ENCODE peak calls at places on chromosome 3, in five cellular contexts. A is uterus, U is SJCRH30, E is psoas muscle, L is transverse colon. Q is an unnamed sample. For H3K4me1, the result is how much of the 10 kb centered on the place peaks cover.

GRCh38 chr3:42025388-42026138 is 63.7 kb upstream of the ULK4 start:
- DNase-seq in A (peak), U (peak), E (peak), L (peak), Q (no peak)

GRCh38 chr3:108546249-108546648 is 35.9 kb upstream of the MYH15 start:
- DNase-seq in A (no peak), U (no peak), E (no peak), L (no peak), Q (no peak)

GRCh38 chr3:171715155-171715554 is 95.1 kb downstream of the PLD1 start:
- DNase-seq in A (no peak), U (no peak), E (no peak), L (no peak), Q (no peak)

GRCh38 chr3:71987828-71988227 is 202.9 kb upstream of the PROK2 start:
- DNase-seq in A (no peak), U (no peak), E (no peak), L (no peak), Q (no peak)

GRCh38 chr3:115233021-115233420 is 85.9 kb upstream of the ZBTB20 start:
- DNase-seq in A (no peak), U (no peak), E (no peak), L (no peak), Q (no peak)

GRCh38 chr3:30894521-30895289 is at the start of gene GADL1:
- DNase-seq in A (peak), U (no peak), E (peak), L (no peak), Q (no peak)

GRCh38 chr3:138950006-138950644 is 3.1 kb downstream of the FOXL2NB start:
- DNase-seq in A (no peak), U (no peak), E (no peak), L (no peak), Q (no peak)

GRCh38 chr3:113097821-113098516 is 107.2 kb downstream of the GTPBP8 start:
- DNase-seq in A (no peak), U (peak), E (no peak), L (no peak), Q (no peak)

GRCh38 chr3:135762188-135762853 is 203.2 kb upstream of the PPP2R3A start:
- DNase-seq in A (no peak), U (peak), E (no peak), L (no peak), Q (no peak)

GRCh38 chr3:79467721-79468120 is 300.1 kb downstream of the ROBO1 start:
- DNase-seq in A (no peak), U (no peak), E (no peak), L (no peak), Q (no peak)

GRCh38 chr3:20648921-20649381 is 462.9 kb upstream of the SGO1 start:
- DNase-seq in A (no peak), U (no peak), E (no peak), L (no peak), Q (no peak)

GRCh38 chr3:11080492-11080891 is 73.8 kb upstream of the HRH1 start:
- DNase-seq in A (no peak), U (no peak), E (no peak), L (no peak), Q (no peak)

GRCh38 chr3:129602309-129602708 is 4.2 kb downstream of the PLXND1 start:
- DNase-seq in A (no peak), U (no peak), E (no peak), L (no peak), Q (no peak)

GRCh38 chr3:138442996-138443395 is 8.6 kb downstream of the ESYT3 start:
- DNase-seq in A (no peak), U (no peak), E (no peak), L (no peak), Q (no peak)

GRCh38 chr3:191334359-191334893 is 4.1 kb upstream of the UTS2B start:
- DNase-seq in A (no peak), U (no peak), E (no peak), L (no peak), Q (no peak)

GRCh38 chr3:193416629-193417028 is 38.1 kb upstream of the ATP13A5 start:
- DNase-seq in A (no peak), U (no peak), E (no peak), L (no peak), Q (no peak)

GRCh38 chr3:2686816-2687502 is 423.2 kb downstream of the IL5RA start:
- DNase-seq in A (no peak), U (no peak), E (no peak), L (no peak), Q (no peak)

GRCh38 chr3:105923151-105923550 is 54.3 kb upstream of the CBLB start:
- DNase-seq in A (no peak), U (no peak), E (no peak), L (no peak), Q (no peak)

GRCh38 chr3:38507120-38507519 is 11.0 kb downstream of the EXOG start:
- DNase-seq in A (no peak), U (peak), E (no peak), L (no peak), Q (no peak)

GRCh38 chr3:146577662-146578061 is 27.5 kb downstream of the PLSCR5 start:
- DNase-seq in A (no peak), U (peak), E (no peak), L (peak), Q (peak)

GRCh38 chr3:139309880-139310279 is 33.9 kb upstream of the MRPS22 start:
- DNase-seq in A (no peak), U (no peak), E (no peak), L (no peak), Q (no peak)

DNA sequence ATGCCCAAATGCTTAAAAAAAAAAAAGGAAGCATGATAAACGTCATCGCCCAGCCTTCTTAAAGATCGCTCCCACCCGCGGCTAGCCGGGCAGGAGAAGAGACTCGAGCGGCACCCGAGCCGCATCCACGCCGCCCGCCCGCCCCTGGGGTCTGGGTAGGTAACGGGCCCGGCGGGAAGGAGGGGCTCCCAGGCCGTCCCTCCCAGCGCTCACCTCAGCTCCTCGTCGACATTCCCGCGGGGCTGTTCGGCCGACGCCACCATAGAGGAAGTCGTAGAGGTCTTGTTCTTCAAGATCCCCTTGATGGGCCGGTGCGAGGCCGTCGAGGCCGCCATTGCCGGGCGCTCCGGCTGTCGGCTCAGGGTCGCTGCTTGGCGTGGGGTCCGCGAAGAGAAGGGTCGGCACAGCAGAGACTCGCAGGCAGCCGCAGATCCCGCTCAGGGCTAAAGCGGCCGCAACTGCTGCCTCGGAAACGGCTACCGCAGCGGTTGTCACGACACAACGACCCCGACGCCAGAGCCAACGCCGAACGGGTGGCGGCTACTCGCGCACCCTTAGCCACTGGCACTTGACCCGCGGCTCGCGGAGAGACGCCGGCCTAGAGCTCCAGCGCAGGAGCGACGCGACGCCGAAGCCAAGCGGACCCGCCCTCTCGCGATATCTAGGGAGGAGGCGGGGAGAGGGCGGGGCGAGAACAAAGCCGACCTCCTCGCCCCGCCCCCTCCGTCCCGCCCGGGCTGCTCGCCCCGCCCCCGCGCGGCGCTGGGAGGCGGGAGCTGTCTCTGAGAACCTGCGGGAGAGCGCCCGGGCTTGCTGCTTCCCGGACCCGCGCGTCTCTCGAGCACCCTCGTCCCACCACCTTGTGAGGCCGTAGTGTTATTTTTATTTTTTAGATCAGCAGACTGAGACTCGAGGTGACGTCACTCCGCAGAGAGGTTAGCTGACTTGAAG is at the start of gene PPP1R2:
- DNase-seq in A (peak), U (peak), E (peak), L (peak), Q (peak)
- H3K4me1 ChIP-seq in A (under half), U (under half), E (under half), L (under half), Q (half or more)

DNA sequence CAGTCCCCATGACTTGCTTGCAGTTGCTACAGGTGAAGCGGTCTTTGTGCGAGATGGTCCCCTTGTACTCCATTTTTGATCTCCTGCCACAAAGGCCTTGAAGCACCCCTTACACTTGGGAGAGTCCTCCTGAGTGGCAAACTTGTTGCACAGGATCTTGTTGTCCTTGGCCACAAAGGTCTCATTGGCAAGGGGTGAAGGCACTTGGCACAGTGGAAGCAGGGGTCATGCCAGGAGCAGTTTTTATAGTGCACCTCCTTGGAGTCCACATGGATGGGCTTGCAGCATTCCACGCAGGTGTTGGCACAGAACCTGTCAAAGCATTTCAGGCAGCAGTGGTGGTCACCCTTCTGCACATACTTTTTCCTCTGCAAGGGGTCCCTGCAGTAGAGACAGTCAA is 20.3 kb upstream of the SEC62 start:
- DNase-seq in A (no peak), U (no peak), E (no peak), L (no peak), Q (no peak)
- H3K27ac ChIP-seq in A (no peak), U (no peak), E (no peak), L (no peak), Q (no peak)

GRCh38 chr3:185932213-185932612 is 5.6 kb downstream of the TRA2B start:
- DNase-seq in A (no peak), U (no peak), E (no peak), L (no peak), Q (no peak)
- H3K4me1 ChIP-seq in A (under half), U (under half), E (half or more), L (half or more), Q (half or more)

GRCh38 chr3:150090006-150090405 is 119.3 kb upstream of the PFN2 start:
- DNase-seq in A (no peak), U (no peak), E (no peak), L (no peak), Q (no peak)
- H3K27ac ChIP-seq in A (no peak), U (no peak), E (no peak), L (no peak), Q (no peak)

GRCh38 chr3:57158813-57159678 is 6.1 kb downstream of the IL17RD start:
- DNase-seq in A (no peak), U (peak), E (no peak), L (no peak), Q (no peak)
- H3K4me1 ChIP-seq in A (under half), U (under half), E (under half), L (under half), Q (under half)

GRCh38 chr3:178140491-178140890 is 395.7 kb upstream of the KCNMB2 start:
- DNase-seq in A (no peak), U (no peak), E (no peak), L (no peak), Q (no peak)

GRCh38 chr3:178137831-178138230 is 398.4 kb upstream of the KCNMB2 start:
- DNase-seq in A (no peak), U (no peak), E (no peak), L (no peak), Q (no peak)

GRCh38 chr3:178137206-178137605 is 399.0 kb upstream of the KCNMB2 start:
- DNase-seq in A (no peak), U (no peak), E (no peak), L (no peak), Q (no peak)

GRCh38 chr3:178139116-178139515 is 397.1 kb upstream of the KCNMB2 start:
- DNase-seq in A (no peak), U (no peak), E (no peak), L (no peak), Q (no peak)
- H3K27ac ChIP-seq in A (no peak), U (no peak), E (no peak), L (no peak), Q (no peak)

GRCh38 chr3:46127503-46127902 is 80.6 kb downstream of the CCR1 start:
- DNase-seq in A (no peak), U (no peak), E (no peak), L (no peak), Q (no peak)

GRCh38 chr3:46131884-46132478 is 76.1 kb downstream of the CCR1 start:
- DNase-seq in A (no peak), U (no peak), E (no peak), L (no peak), Q (no peak)

GRCh38 chr3:46132565-46132964 is 75.5 kb downstream of the CCR1 start:
- DNase-seq in A (no peak), U (no peak), E (no peak), L (no peak), Q (no peak)

GRCh38 chr3:46130631-46131310 is 77.3 kb downstream of the CCR1 start:
- DNase-seq in A (no peak), U (no peak), E (no peak), L (no peak), Q (no peak)

GRCh38 chr3:46129588-46130272 is 78.4 kb downstream of the CCR1 start:
- DNase-seq in A (no peak), U (no peak), E (no peak), L (no peak), Q (no peak)
- H3K4me1 ChIP-seq in A (under half), U (under half), E (under half), L (under half), Q (under half)

DNA sequence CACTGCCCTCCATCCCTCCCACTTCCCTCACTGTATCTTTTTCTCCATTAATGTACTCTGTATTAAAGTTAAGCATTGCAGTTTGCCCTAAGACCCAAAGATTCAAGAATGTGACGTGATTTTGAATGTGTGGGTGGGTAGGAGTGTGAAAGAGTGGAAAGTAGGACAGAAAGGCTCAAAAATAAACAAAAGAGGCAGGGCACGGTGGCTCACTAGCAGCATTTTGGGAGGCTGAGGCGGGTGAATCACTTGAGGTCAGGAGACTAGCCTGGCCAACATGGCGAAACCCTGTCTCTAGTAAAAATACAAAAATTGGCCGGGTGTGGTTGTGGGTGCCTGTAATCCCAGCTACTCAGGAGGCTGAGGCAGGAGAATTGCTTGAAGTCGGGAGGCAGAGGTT is 18.4 kb downstream of the TFRC start:
- DNase-seq in A (no peak), U (no peak), E (no peak), L (no peak), Q (no peak)
- H3K27ac ChIP-seq in A (no peak), U (no peak), E (no peak), L (no peak), Q (no peak)

GRCh38 chr3:15794303-15794771 is 3.4 kb downstream of the ANKRD28 start:
- DNase-seq in A (no peak), U (peak), E (no peak), L (no peak), Q (peak)
- H3K4me1 ChIP-seq in A (under half), U (under half), E (under half), L (under half), Q (under half)